ENCODE peak calls at places on chromosomes 5 and 9, in eight cellular contexts. A is KBM-7; L is brain microvascular endothelial cell; R is activated CD8-positive, alpha-beta T cell treated with anti-CD3 and anti-CD28 coated beads for 36 hours; S is cardiac fibroblast; F is GM10248; I is kidney tubule cell; C is glomerular endothelial cell. N is an unnamed sample.

GRCh38 chr5:75524071-75524470 is 12.4 kb downstream of the POLK start:
- DNase-seq in A (peak), L (no peak), R (peak), S (no peak), F (peak), I (peak), C (no peak), N (no peak)

GRCh38 chr5:160030631-160031377 is 21.9 kb downstream of the TTC1 start:
- DNase-seq in A (no peak), L (no peak), R (no peak), S (no peak), F (no peak), I (no peak), C (no peak), N (no peak)

GRCh38 chr9:69044226-69045219 is 9.0 kb downstream of the FXN start:
- DNase-seq in A (peak), L (peak), R (peak), S (peak), F (no peak), I (peak), C (no peak), N (no peak)

GRCh38 chr5:6372251-6373080 is 5.9 kb downstream of the MED10 start:
- DNase-seq in A (no peak), L (no peak), R (no peak), S (no peak), F (no peak), I (no peak), C (peak), N (no peak)

GRCh38 chr9:37350486-37351190 is 71.9 kb upstream of the GRHPR start:
- DNase-seq in A (no peak), L (peak), R (no peak), S (peak), F (no peak), I (peak), C (no peak), N (peak)

GRCh38 chr5:64958757-64959391 is 190.1 kb downstream of the CWC27 start:
- DNase-seq in A (peak), L (no peak), R (no peak), S (peak), F (no peak), I (peak), C (peak), N (no peak)

GRCh38 chr9:72911816-72912215 is 41.0 kb downstream of the ALDH1A1 start:
- DNase-seq in A (no peak), L (no peak), R (no peak), S (no peak), F (no peak), I (no peak), C (no peak), N (no peak)

GRCh38 chr5:90015584-90016018 is 394.0 kb downstream of the CETN3 start:
- DNase-seq in A (peak), L (peak), R (no peak), S (peak), F (peak), I (no peak), C (no peak), N (peak)

GRCh38 chr5:140700177-140701144 is at the start of gene ZMAT2:
- DNase-seq in A (peak), L (peak), R (peak), S (peak), F (peak), I (peak), C (peak), N (peak)

GRCh38 chr5:75610201-75610600 is 1.1 kb upstream of the ANKDD1B start:
- DNase-seq in A (no peak), L (no peak), R (no peak), S (no peak), F (no peak), I (peak), C (no peak), N (no peak)

GRCh38 chr5:124546643-124547042 is 199.8 kb downstream of the ZNF608 start:
- DNase-seq in A (no peak), L (peak), R (no peak), S (peak), F (no peak), I (peak), C (no peak), N (no peak)

GRCh38 chr9:19232830-19233194 is 2.3 kb downstream of the DENND4C start:
- DNase-seq in A (no peak), L (peak), R (no peak), S (peak), F (peak), I (peak), C (no peak), N (no peak)

GRCh38 chr5:58294598-58295298 is 165.1 kb downstream of the PLK2 start:
- DNase-seq in A (no peak), L (peak), R (no peak), S (peak), F (no peak), I (peak), C (peak), N (peak)

GRCh38 chr5:59049070-59049469 is 466.2 kb downstream of the RAB3C start:
- DNase-seq in A (no peak), L (no peak), R (no peak), S (no peak), F (no peak), I (no peak), C (no peak), N (no peak)

GRCh38 chr9:68999393-69000105 is 14.4 kb downstream of the PRKACG start:
- DNase-seq in A (peak), L (peak), R (peak), S (peak), F (peak), I (peak), C (peak), N (peak)

GRCh38 chr5:77305921-77306320 is 95.4 kb downstream of the PDE8B start:
- DNase-seq in A (no peak), L (no peak), R (no peak), S (no peak), F (no peak), I (no peak), C (no peak), N (no peak)

GRCh38 chr5:134567651-134568338 is 42.3 kb downstream of the JADE2 start:
- DNase-seq in A (no peak), L (no peak), R (no peak), S (peak), F (no peak), I (peak), C (no peak), N (no peak)

GRCh38 chr9:134994926-134995791 is 77.4 kb upstream of the FCN1 start:
- DNase-seq in A (no peak), L (no peak), R (no peak), S (no peak), F (no peak), I (no peak), C (no peak), N (no peak)

GRCh38 chr5:12777342-12777741 is 873.1 kb upstream of the CTNND2 start:
- DNase-seq in A (no peak), L (no peak), R (no peak), S (no peak), F (no peak), I (no peak), C (no peak), N (no peak)

GRCh38 chr9:94085062-94085639 is 887 bp downstream of the PTPDC1 start:
- DNase-seq in A (no peak), L (peak), R (no peak), S (peak), F (no peak), I (peak), C (no peak), N (peak)

GRCh38 chr5:109836280-109836679 is 146.6 kb downstream of the MAN2A1 start:
- DNase-seq in A (no peak), L (no peak), R (no peak), S (no peak), F (no peak), I (no peak), C (no peak), N (no peak)

GRCh38 chr9:107976767-107977166 is 487.2 kb upstream of the KLF4 start:
- DNase-seq in A (no peak), L (no peak), R (no peak), S (peak), F (no peak), I (no peak), C (no peak), N (no peak)

GRCh38 chr5:161530700-161531099 is 15.8 kb downstream of the GABRB2 start:
- DNase-seq in A (no peak), L (no peak), R (no peak), S (no peak), F (no peak), I (no peak), C (no peak), N (no peak)

GRCh38 chr9:115591584-115591984 is 473.6 kb upstream of the TNC start:
- DNase-seq in A (peak), L (peak), R (peak), S (peak), F (peak), I (peak), C (peak), N (peak)

GRCh38 chr5:1447772-1448361 is 2.6 kb upstream of the SLC6A3 start:
- DNase-seq in A (no peak), L (no peak), R (peak), S (no peak), F (no peak), I (no peak), C (no peak), N (no peak)

GRCh38 chr5:164002214-164002613 is 496.8 kb downstream of the MAT2B start:
- DNase-seq in A (no peak), L (no peak), R (no peak), S (no peak), F (no peak), I (peak), C (no peak), N (no peak)

GRCh38 chr9:19381656-19382055 is 1.6 kb upstream of the RPS6 start:
- DNase-seq in A (no peak), L (no peak), R (no peak), S (no peak), F (no peak), I (no peak), C (no peak), N (no peak)

GRCh38 chr5:81251922-81252321 is 18.8 kb downstream of the CKMT2 start:
- DNase-seq in A (no peak), L (no peak), R (no peak), S (no peak), F (no peak), I (no peak), C (no peak), N (no peak)

GRCh38 chr5:72280655-72281069 is 39.4 kb downstream of the MRPS27 start:
- DNase-seq in A (no peak), L (peak), R (no peak), S (peak), F (peak), I (peak), C (no peak), N (no peak)

GRCh38 chr9:97545507-97545906 is 44.0 kb downstream of the TMOD1 start:
- DNase-seq in A (no peak), L (no peak), R (no peak), S (no peak), F (no peak), I (no peak), C (no peak), N (no peak)

GRCh38 chr5:142862585-142862984 is 92.4 kb downstream of the ARHGAP26 start:
- DNase-seq in A (no peak), L (no peak), R (no peak), S (no peak), F (no peak), I (no peak), C (no peak), N (no peak)

GRCh38 chr5:58828145-58828544 is 245.3 kb downstream of the RAB3C start:
- DNase-seq in A (no peak), L (no peak), R (no peak), S (no peak), F (no peak), I (no peak), C (no peak), N (no peak)

GRCh38 chr5:9483251-9483650 is 62.6 kb downstream of the SEMA5A start:
- DNase-seq in A (no peak), L (no peak), R (no peak), S (peak), F (no peak), I (peak), C (no peak), N (peak)

GRCh38 chr9:136361757-136362449 is 1.6 kb downstream of the DNLZ start:
- DNase-seq in A (no peak), L (no peak), R (no peak), S (no peak), F (no peak), I (no peak), C (no peak), N (no peak)

GRCh38 chr5:77087484-77088291 is 603 bp upstream of the ZBED3 start:
- DNase-seq in A (no peak), L (no peak), R (no peak), S (no peak), F (no peak), I (peak), C (no peak), N (no peak)

GRCh38 chr5:118796081-118796480 is 192.3 kb downstream of the DTWD2 start:
- DNase-seq in A (no peak), L (no peak), R (no peak), S (no peak), F (no peak), I (no peak), C (no peak), N (no peak)

GRCh38 chr5:97534166-97534565 is 351.1 kb upstream of the RIOK2 start:
- DNase-seq in A (peak), L (peak), R (peak), S (peak), F (peak), I (peak), C (no peak), N (peak)

N was measured in non-pigmented ciliary epithelial cell.